ENCODE peak calls at places on chromosomes 6 and 20, in five cellular contexts. One of them, this sample, is unnamed. For H3K4me1 and H3K9me3, the result is how much of the 10 kb centered on the place peaks cover.

GRCh38 chr20:59775221-59776055 is 158.0 kb downstream of the SYCP2 start:
- DNase-seq in aorta: peak
- DNase-seq in pancreas: no peak
- DNase-seq in CD8-positive, alpha-beta T cell: no peak
- DNase-seq in thyroid gland: no peak
- DNase-seq in this sample: no peak

GRCh38 chr6:158796353-158796752 is 22.8 kb downstream of the EZR start:
- DNase-seq in aorta: no peak
- DNase-seq in pancreas: no peak
- DNase-seq in CD8-positive, alpha-beta T cell: no peak
- DNase-seq in thyroid gland: no peak
- DNase-seq in this sample: no peak

GRCh38 chr6:81895511-81896185 is 143.2 kb upstream of the TENT5A start:
- DNase-seq in aorta: no peak
- DNase-seq in pancreas: no peak
- DNase-seq in CD8-positive, alpha-beta T cell: no peak
- DNase-seq in thyroid gland: no peak
- DNase-seq in this sample: no peak

GRCh38 chr20:3051385-3052019 is 5.7 kb downstream of the MRPS26 start:
- DNase-seq in aorta: no peak
- DNase-seq in pancreas: no peak
- DNase-seq in CD8-positive, alpha-beta T cell: no peak
- DNase-seq in thyroid gland: no peak
- DNase-seq in this sample: no peak

GRCh38 chr20:41361757-41362747 is 4.6 kb downstream of the EMILIN3 start:
- DNase-seq in aorta: peak
- DNase-seq in pancreas: no peak
- DNase-seq in CD8-positive, alpha-beta T cell: no peak
- DNase-seq in thyroid gland: peak
- DNase-seq in this sample: no peak

GRCh38 chr6:39207421-39208232 is 21.6 kb downstream of the KCNK5 start:
- DNase-seq in aorta: no peak
- DNase-seq in pancreas: no peak
- DNase-seq in CD8-positive, alpha-beta T cell: no peak
- DNase-seq in thyroid gland: no peak
- DNase-seq in this sample: no peak

GRCh38 chr6:20876016-20876415 is 341.8 kb downstream of the CDKAL1 start:
- DNase-seq in aorta: no peak
- DNase-seq in pancreas: no peak
- DNase-seq in CD8-positive, alpha-beta T cell: no peak
- DNase-seq in thyroid gland: no peak
- DNase-seq in this sample: no peak

GRCh38 chr6:40586369-40586768 is 795 bp downstream of the LRFN2 start:
- DNase-seq in aorta: no peak
- DNase-seq in pancreas: no peak
- DNase-seq in CD8-positive, alpha-beta T cell: no peak
- DNase-seq in thyroid gland: no peak
- DNase-seq in this sample: no peak

GRCh38 chr6:130276507-130276906 is 53.8 kb upstream of the SAMD3 start:
- DNase-seq in aorta: no peak
- DNase-seq in pancreas: no peak
- DNase-seq in CD8-positive, alpha-beta T cell: no peak
- DNase-seq in thyroid gland: no peak
- DNase-seq in this sample: no peak

GRCh38 chr6:124684621-124685020 is 277.6 kb upstream of the RNF217 start:
- DNase-seq in aorta: no peak
- DNase-seq in pancreas: no peak
- DNase-seq in CD8-positive, alpha-beta T cell: no peak
- DNase-seq in thyroid gland: no peak
- DNase-seq in this sample: no peak

GRCh38 chr6:108174371-108175175 is 8.8 kb downstream of the NR2E1 start:
- DNase-seq in aorta: no peak
- DNase-seq in pancreas: peak
- DNase-seq in CD8-positive, alpha-beta T cell: no peak
- DNase-seq in thyroid gland: peak
- DNase-seq in this sample: no peak

GRCh38 chr6:169881398-169881797 is 130.0 kb downstream of the ERMARD start:
- DNase-seq in aorta: no peak
- DNase-seq in pancreas: peak
- DNase-seq in CD8-positive, alpha-beta T cell: no peak
- DNase-seq in thyroid gland: no peak
- DNase-seq in this sample: no peak

GRCh38 chr20:58720890-58721289 is 28.3 kb downstream of the NPEPL1 start:
- DNase-seq in aorta: peak
- DNase-seq in pancreas: no peak
- DNase-seq in CD8-positive, alpha-beta T cell: no peak
- DNase-seq in thyroid gland: no peak
- DNase-seq in this sample: no peak

GRCh38 chr20:12640255-12640654 is 368.5 kb upstream of the SPTLC3 start:
- DNase-seq in aorta: no peak
- DNase-seq in pancreas: no peak
- DNase-seq in CD8-positive, alpha-beta T cell: no peak
- DNase-seq in thyroid gland: peak
- DNase-seq in this sample: no peak

GRCh38 chr6:36639171-36639808 is 39.2 kb upstream of the CDKN1A start:
- DNase-seq in aorta: no peak
- DNase-seq in pancreas: no peak
- DNase-seq in CD8-positive, alpha-beta T cell: no peak
- DNase-seq in thyroid gland: no peak
- DNase-seq in this sample: no peak

GRCh38 chr6:105882833-105883232 is 203.3 kb upstream of the PRDM1 start:
- DNase-seq in aorta: no peak
- DNase-seq in pancreas: no peak
- DNase-seq in CD8-positive, alpha-beta T cell: no peak
- DNase-seq in thyroid gland: no peak
- DNase-seq in this sample: no peak

GRCh38 chr6:41597246-41598000 is 40.8 kb upstream of the MDFI start:
- DNase-seq in aorta: peak
- DNase-seq in pancreas: no peak
- DNase-seq in CD8-positive, alpha-beta T cell: no peak
- DNase-seq in thyroid gland: no peak
- DNase-seq in this sample: no peak

GRCh38 chr6:41595166-41595565 is 43.1 kb upstream of the MDFI start:
- DNase-seq in aorta: peak
- DNase-seq in pancreas: peak
- DNase-seq in CD8-positive, alpha-beta T cell: no peak
- DNase-seq in thyroid gland: no peak
- DNase-seq in this sample: no peak

GRCh38 chr6:41596807-41597206 is 41.5 kb upstream of the MDFI start:
- DNase-seq in aorta: peak
- DNase-seq in pancreas: no peak
- DNase-seq in CD8-positive, alpha-beta T cell: no peak
- DNase-seq in thyroid gland: no peak
- DNase-seq in this sample: no peak

GRCh38 chr6:41594766-41595165 is 43.5 kb upstream of the MDFI start:
- DNase-seq in aorta: peak
- DNase-seq in pancreas: peak
- DNase-seq in CD8-positive, alpha-beta T cell: no peak
- DNase-seq in thyroid gland: no peak
- DNase-seq in this sample: no peak

DNA sequence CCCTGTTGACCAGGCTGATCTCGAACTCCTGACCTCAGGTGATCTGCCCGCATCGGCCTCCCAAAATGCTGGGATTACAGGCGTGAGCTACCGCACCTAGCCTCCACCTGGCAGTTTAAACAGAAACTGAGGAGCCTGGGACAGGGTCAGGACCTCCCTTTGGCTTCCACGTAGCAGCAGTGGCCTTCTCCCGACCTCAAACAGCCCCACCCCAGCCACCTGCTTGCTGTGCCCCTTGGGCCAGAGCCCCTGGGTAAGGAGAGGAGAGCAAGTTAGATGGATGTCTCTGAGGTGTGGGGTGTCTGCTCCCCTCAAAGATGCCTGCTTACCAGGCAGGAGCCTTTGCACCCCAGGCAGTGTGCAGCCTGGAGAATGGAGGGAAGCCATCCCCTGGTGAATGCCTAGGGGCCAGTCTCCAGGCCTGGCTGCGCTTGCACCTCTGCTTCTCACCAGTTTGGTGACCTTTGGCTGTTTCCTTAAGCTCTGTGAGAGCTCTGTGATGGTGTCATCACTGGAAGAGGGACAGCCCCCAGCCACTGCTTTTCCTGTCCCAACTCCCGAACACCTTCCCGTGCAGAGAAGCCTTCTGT is 42.1 kb upstream of the MDFI start:
- DNase-seq in aorta: peak
- DNase-seq in pancreas: no peak
- DNase-seq in CD8-positive, alpha-beta T cell: no peak
- DNase-seq in thyroid gland: no peak
- DNase-seq in this sample: no peak
- H3K4me1 ChIP-seq in aorta: under half
- H3K4me1 ChIP-seq in pancreas: under half
- H3K4me1 ChIP-seq in CD8-positive, alpha-beta T cell: under half
- H3K4me1 ChIP-seq in thyroid gland: under half
- H3K4me1 ChIP-seq in this sample: under half

DNA sequence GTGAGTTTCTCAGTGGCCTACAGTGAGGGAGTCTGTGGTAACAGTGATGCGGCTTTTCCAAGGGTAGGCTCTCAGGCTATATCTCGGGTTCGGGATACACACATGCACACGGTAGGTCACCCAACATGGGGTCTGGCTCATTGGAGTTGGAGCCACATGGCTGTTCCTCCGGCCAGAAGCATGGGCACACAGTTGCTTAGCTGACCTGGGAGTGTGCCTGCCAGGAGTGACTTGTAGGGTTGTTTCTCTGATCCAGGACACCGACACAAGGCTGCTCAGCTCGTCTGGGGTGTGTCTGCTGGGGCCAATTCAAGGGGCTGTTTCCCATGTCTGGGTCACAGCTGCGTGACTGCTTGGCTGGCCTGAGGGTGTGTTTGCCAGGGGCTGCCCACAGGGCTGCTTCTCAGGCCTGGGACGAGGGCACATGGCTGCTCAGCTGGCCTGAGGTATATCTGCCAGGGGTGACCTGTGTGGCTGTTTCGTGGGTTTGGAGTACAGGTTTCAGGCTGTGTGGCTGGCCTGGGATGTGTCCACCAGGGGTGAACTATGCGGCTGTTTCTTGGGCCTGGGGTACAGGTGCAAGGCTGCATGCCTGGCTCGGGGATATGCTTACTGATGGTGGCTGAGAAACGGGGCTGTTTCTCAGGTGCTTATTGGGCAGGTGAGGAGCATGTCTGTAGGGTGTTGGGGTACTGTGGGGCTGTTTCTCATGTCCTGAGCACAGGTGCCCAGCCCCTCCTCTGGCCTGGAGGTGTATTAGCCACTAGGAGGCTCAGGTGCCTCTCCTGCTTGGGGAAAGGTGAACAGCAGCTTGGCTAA is 15.2 kb downstream of the KIF25 start:
- DNase-seq in aorta: peak
- DNase-seq in pancreas: no peak
- DNase-seq in CD8-positive, alpha-beta T cell: no peak
- DNase-seq in thyroid gland: no peak
- DNase-seq in this sample: no peak
- H3K9me3 ChIP-seq in aorta: under half
- H3K9me3 ChIP-seq in pancreas: under half
- H3K9me3 ChIP-seq in CD8-positive, alpha-beta T cell: under half
- H3K9me3 ChIP-seq in thyroid gland: under half
- H3K9me3 ChIP-seq in this sample: under half

DNA sequence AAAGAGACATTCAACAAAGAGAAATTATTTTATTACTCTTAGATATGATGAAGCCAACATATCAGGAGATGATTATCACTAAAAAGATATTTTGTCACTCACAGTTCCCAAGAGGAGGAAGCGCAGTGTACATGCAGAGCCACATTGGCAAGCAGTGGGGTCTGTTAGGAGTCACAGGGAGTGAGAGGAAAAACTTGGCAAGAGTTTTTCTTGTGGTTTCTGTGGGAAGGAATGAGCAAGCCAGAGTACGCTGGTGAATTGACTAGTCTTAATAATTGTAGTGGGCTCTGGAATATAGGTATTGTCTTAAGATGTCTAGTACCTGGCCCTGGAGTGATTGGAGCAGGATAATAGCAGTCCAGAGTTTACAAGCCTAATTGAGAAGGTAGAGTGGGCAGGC is 1095.2 kb downstream of the GRIK2 start:
- DNase-seq in aorta: no peak
- DNase-seq in pancreas: no peak
- DNase-seq in CD8-positive, alpha-beta T cell: no peak
- DNase-seq in thyroid gland: no peak
- DNase-seq in this sample: no peak
- H3K27ac ChIP-seq in aorta: no peak
- H3K27ac ChIP-seq in pancreas: no peak
- H3K27ac ChIP-seq in CD8-positive, alpha-beta T cell: no peak
- H3K27ac ChIP-seq in thyroid gland: no peak
- H3K27ac ChIP-seq in this sample: no peak

DNA sequence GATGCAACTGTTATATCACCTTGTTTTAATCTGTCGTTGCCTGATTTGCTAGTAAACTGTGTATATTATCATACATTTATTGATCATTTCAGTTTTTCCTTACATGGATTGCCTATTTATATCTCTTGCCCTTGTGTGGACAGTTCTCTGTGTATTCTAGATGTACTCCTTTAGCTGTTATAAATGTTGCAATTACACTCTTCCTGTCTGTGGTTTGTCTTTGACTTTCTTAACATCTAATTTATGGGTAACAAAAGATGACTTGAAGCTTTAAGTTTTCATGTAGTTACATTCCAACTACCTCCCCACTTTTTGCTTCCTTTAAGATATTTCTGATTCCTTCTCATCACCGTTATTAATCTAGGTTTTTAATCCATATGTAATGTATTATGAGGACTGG is 22.6 kb downstream of the PLCB1 start:
- DNase-seq in aorta: no peak
- DNase-seq in pancreas: no peak
- DNase-seq in CD8-positive, alpha-beta T cell: no peak
- DNase-seq in thyroid gland: no peak
- DNase-seq in this sample: no peak
- H3K4me1 ChIP-seq in aorta: under half
- H3K4me1 ChIP-seq in pancreas: under half
- H3K4me1 ChIP-seq in CD8-positive, alpha-beta T cell: half or more
- H3K4me1 ChIP-seq in thyroid gland: under half
- H3K4me1 ChIP-seq in this sample: under half

GRCh38 chr6:155611742-155612141 is 156.1 kb upstream of the NOX3 start:
- DNase-seq in aorta: no peak
- DNase-seq in pancreas: no peak
- DNase-seq in CD8-positive, alpha-beta T cell: no peak
- DNase-seq in thyroid gland: no peak
- DNase-seq in this sample: no peak
- H3K9me3 ChIP-seq in aorta: under half
- H3K9me3 ChIP-seq in pancreas: under half
- H3K9me3 ChIP-seq in CD8-positive, alpha-beta T cell: under half
- H3K9me3 ChIP-seq in thyroid gland: under half
- H3K9me3 ChIP-seq in this sample: under half

DNA sequence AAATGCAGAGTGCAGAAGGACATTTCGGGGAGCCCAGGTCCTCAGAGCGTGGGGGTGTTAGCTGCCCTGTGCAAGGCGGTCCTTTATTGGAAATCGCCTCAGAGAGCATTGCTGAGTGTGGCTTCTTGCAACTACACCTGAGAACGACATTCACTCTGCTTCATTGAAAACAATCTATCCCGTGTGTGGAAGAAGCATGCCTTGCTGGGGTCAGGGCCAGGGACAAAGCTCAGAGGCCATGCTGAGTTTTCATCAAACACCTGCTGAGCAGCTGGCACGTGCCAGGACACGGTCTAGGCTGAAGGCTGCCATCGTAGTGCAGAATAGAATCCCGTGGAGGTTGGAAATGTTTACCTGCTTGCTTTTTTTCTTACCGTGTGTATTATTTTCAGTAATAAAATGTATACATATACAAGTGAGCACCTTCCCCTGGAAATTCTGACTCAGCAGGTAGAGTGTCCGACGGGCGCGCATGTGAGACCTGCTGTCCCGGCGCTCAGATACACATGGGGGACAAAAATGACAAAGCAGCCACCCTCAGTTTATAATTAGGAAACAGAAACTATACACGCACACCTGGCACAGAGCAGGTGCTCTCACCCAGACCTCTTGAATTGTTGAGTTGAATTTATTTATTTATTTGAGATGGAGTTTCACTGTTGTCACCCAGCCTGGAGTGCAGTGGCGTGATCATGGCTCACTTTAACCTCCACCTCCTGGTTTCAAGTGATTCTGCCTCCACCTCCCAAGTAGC is 180.2 kb downstream of the ZDHHC14 start:
- DNase-seq in aorta: no peak
- DNase-seq in pancreas: no peak
- DNase-seq in CD8-positive, alpha-beta T cell: no peak
- DNase-seq in thyroid gland: no peak
- DNase-seq in this sample: no peak
- H3K27ac ChIP-seq in aorta: no peak
- H3K27ac ChIP-seq in pancreas: no peak
- H3K27ac ChIP-seq in CD8-positive, alpha-beta T cell: no peak
- H3K27ac ChIP-seq in thyroid gland: no peak
- H3K27ac ChIP-seq in this sample: no peak